ENCODE peak calls at places on chromosomes 3 and 15, in six cellular contexts. X is stimulated activated naive B cell treated with anti-CD40 and anti-IgM and Interleukin-4, amounts not matched to agents 10 μg/mL and 1 μg/mL and 100 μg/mL, for 72 hours; S is mesendoderm; C is IMR-90; B is NCI-H1436; Y is mesenteric fat pad. O is an unnamed sample.

GRCh38 chr3:188157971-188158370 is 4.0 kb downstream of the LPP start:
- DNase-seq in Y (no peak), X (no peak), B (no peak), C (no peak), S (no peak), O (no peak)

GRCh38 chr3:53342353-53342752 is 5.0 kb downstream of the DCP1A start:
- DNase-seq in B (no peak), S (no peak), C (peak), Y (no peak), X (no peak), O (no peak)

GRCh38 chr15:75785771-75786563 is 57.3 kb upstream of the UBE2Q2 start:
- DNase-seq in S (peak), Y (peak), B (no peak), C (no peak), X (no peak), O (peak)

GRCh38 chr15:63599401-63600000 is 2.3 kb downstream of the FBXL22 start:
- DNase-seq in B (no peak), S (peak), Y (no peak), X (peak), C (no peak), O (no peak)

GRCh38 chr3:27357665-27358258 is 11.4 kb downstream of the NEK10 start:
- DNase-seq in Y (no peak), X (peak), C (peak), S (peak), B (peak), O (no peak)

GRCh38 chr15:60555291-60555690 is 76.3 kb upstream of the ICE2 start:
- DNase-seq in C (no peak), S (no peak), X (no peak), B (peak), Y (no peak), O (peak)

GRCh38 chr15:51550841-51551240 is 71.7 kb downstream of the DMXL2 start:
- DNase-seq in Y (no peak), C (no peak), B (no peak), S (no peak), X (no peak), O (no peak)

GRCh38 chr15:66756220-66756769 is 54.3 kb downstream of the SMAD6 start:
- DNase-seq in Y (no peak), C (no peak), S (no peak), B (no peak), X (no peak), O (no peak)

GRCh38 chr15:79967331-79968182 is 3.4 kb downstream of the BCL2A1 start:
- DNase-seq in X (no peak), C (no peak), S (no peak), B (no peak), Y (no peak), O (no peak)

GRCh38 chr3:10722921-10723320 is 93.1 kb upstream of the SLC6A11 start:
- DNase-seq in Y (peak), B (no peak), X (no peak), C (no peak), S (no peak), O (no peak)

GRCh38 chr3:1091276-1091675 is 1.5 kb upstream of the CNTN6 start:
- DNase-seq in C (no peak), B (no peak), S (no peak), X (no peak), Y (no peak), O (no peak)